ENCODE peak calls at places on chromosomes 13 and 19, in six cellular contexts. B, V, R, T, J and W are unnamed samples.

GRCh38 chr19:36997843-36998235 is 80.4 kb upstream of the ZNF420 start:
- DNase-seq in B (no peak), R (no peak), J (no peak), V (no peak), T (no peak), W (no peak)

GRCh38 chr19:10774893-10775292 is 57.0 kb downstream of the DNM2 start:
- DNase-seq in T (no peak), J (no peak), V (no peak), B (no peak), R (no peak), W (no peak)

GRCh38 chr13:104140557-104140956 is 1074.3 kb upstream of the SLC10A2 start:
- DNase-seq in R (no peak), J (no peak), T (no peak), V (no peak), B (no peak), W (no peak)

GRCh38 chr19:18292460-18292809 is 11.0 kb upstream of the JUND start:
- DNase-seq in B (no peak), T (peak; percentile 30), R (no peak), V (no peak), J (no peak), W (no peak)

GRCh38 chr13:51823351-51823750 is 19.4 kb upstream of the DHRS12 start:
- DNase-seq in B (no peak), T (no peak), J (no peak), R (no peak), V (no peak), W (no peak)

GRCh38 chr13:99053636-99054233 is 75.9 kb upstream of the DOCK9 start:
- DNase-seq in R (peak; percentile 97), T (no peak), J (no peak), B (no peak), V (no peak), W (no peak)

GRCh38 chr19:18173054-18173571 is 500 bp upstream of the IFI30 start:
- DNase-seq in T (no peak), B (no peak), V (peak; percentile 86), R (no peak), J (peak; percentile 39), W (no peak)

GRCh38 chr13:106152047-106152446 is 383.4 kb downstream of the EFNB2 start:
- DNase-seq in J (no peak), T (no peak), V (no peak), B (no peak), R (no peak), W (no peak)

GRCh38 chr13:99860736-99861135 is 110.8 kb downstream of the ZIC5 start:
- DNase-seq in V (no peak), J (no peak), B (no peak), R (no peak), T (no peak), W (no peak)

GRCh38 chr13:26377038-26377437 is 123.1 kb downstream of the CDK8 start:
- DNase-seq in R (peak; percentile 60), B (no peak), J (no peak), T (peak; percentile 1), V (no peak), W (no peak)

GRCh38 chr13:31755803-31756212 is 16.5 kb downstream of the RXFP2 start:
- DNase-seq in B (no peak), T (no peak), V (no peak), R (no peak), J (no peak), W (no peak)

DNA sequence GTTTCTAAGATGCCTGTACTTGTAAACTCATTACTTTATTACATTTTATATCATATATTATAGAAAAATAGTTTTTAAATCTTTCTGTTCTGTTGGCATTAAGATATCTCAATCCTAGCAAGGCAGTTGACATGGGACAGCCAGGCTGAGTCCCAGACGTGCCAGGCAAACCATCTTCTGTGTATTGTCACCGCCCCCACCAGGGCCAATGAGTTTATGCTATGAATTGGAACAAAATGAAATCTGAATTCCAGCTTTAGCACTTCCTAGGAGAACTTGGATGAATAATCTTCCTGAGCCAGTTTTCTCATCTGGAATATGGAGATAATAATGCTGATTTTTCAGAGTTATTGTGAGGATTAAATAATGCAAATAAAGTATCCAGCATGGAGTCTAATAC is 79.9 kb upstream of the GSX1 start:
- DNase-seq in J (no peak), V (no peak), B (peak; percentile 17), R (peak; percentile 20), T (no peak), W (peak; percentile 10)
- TF ChIP-seq CTCF in J (no peak), V (peak; percentile 25), B (peak; percentile 20), R (no peak), T (no peak), W (peak; percentile 49)

GRCh38 chr19:47790398-47790814 is 11.9 kb downstream of the SELENOW start:
- DNase-seq in B (peak; percentile 88), T (peak; percentile 94), V (peak; percentile 91), J (peak; percentile 81), R (peak; percentile 100), W (peak; percentile 54)
- TF ChIP-seq CTCF in B (peak; percentile 84), T (peak; percentile 86), V (peak; percentile 80), J (peak; percentile 85), R (peak; percentile 75), W (no peak)

DNA sequence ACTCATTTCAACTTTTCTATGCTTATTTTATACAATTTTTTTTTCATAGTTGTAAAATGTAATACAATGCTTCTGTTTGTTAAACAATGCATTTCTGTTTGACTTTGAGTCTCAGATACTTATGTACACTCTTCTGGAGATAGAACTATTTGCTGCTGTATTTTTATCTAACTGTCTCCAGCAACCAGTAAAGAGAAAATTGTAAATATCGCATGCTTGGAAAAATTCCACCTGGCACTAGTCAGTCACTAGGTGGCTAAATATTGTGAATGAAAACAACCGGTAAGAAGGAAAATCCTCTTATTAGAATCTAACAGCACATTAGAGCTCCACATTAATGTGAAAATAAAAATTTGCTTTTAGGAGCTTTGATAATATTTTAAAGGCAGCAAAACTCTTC is 876.5 kb downstream of the PCDH9 start:
- DNase-seq in J (no peak), B (no peak), V (no peak), R (no peak), T (no peak), W (no peak)
- TF ChIP-seq CTCF in J (no peak), B (no peak), V (no peak), R (no peak), T (no peak), W (no peak)

DNA sequence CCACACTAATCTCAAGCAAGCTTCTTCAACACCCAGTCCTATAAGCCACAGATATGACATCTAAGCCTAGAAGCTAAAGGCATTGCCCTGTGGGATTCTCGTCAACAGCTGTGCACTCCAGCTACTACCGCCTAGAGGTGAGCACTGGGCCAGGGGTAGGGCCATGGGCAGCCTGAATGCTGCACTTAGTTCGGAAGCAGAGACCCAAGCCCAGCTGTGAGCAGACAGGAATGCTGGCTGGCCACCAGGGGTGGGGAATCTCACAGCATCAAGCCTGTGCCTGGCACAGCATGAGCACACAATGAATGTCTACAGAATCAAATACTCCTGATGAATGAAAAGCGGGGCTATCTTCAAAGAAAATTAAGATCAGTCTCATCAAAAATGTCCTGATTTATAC is 167.5 kb upstream of the UBL3 start:
- DNase-seq in T (no peak), B (no peak), V (no peak), J (no peak), R (no peak), W (no peak)
- TF ChIP-seq CTCF in T (no peak), B (no peak), V (no peak), J (no peak), R (no peak), W (no peak)

GRCh38 chr19:1068111-1069001 is 1.4 kb downstream of the ARHGAP45 start:
- DNase-seq in R (no peak), J (peak; percentile 72), B (peak; percentile 61), T (no peak), V (peak; percentile 87), W (no peak)

GRCh38 chr19:1072371-1073015 is 5.5 kb downstream of the ARHGAP45 start:
- DNase-seq in B (no peak), J (no peak), V (no peak), T (no peak), R (no peak), W (no peak)

GRCh38 chr19:1070931-1071791 is 4.2 kb downstream of the ARHGAP45 start:
- DNase-seq in B (no peak), T (no peak), R (no peak), V (peak; percentile 68), J (no peak), W (no peak)

GRCh38 chr19:1069009-1069779 is 2.2 kb downstream of the ARHGAP45 start:
- DNase-seq in T (no peak), B (peak; percentile 72), J (peak; percentile 76), R (no peak), V (peak; percentile 87), W (peak; percentile 27)

DNA sequence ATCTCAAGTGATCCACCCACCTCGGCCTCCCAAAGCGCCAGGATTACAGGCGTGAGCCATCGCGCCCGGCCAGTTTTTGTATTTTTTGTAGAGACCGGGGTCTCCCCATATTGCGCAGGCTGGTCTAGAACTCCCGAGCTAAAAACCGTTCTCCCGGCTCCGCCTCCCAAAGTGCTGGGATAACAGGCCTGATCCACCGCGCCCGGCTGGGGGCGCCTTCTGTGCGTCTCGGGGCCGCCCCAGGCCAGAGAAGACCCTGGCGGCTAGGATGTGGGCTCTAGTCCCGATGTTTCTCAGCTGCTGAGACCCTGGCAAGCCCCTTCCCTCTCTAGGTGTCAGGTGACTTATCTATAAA is 3.6 kb downstream of the ARHGAP45 start:
- DNase-seq in T (no peak), V (no peak), R (no peak), B (no peak), J (no peak), W (no peak)
- TF ChIP-seq CTCF in T (no peak), V (no peak), R (no peak), B (no peak), J (no peak), W (no peak)

GRCh38 chr19:3082331-3082730 is 11.8 kb upstream of the GNA11 start:
- DNase-seq in B (no peak), T (no peak), R (no peak), V (no peak), J (no peak), W (no peak)
- TF ChIP-seq CTCF in B (no peak), T (no peak), R (no peak), V (no peak), J (no peak), W (no peak)

GRCh38 chr19:51441410-51442390 is 16.6 kb downstream of the SIGLEC8 start:
- DNase-seq in B (no peak), R (no peak), J (peak; percentile 75), V (no peak), T (no peak), W (no peak)
- TF ChIP-seq CTCF in B (no peak), R (no peak), J (no peak), V (no peak), T (no peak), W (no peak)